ENCODE peak calls at places on chromosome 3, in ten cellular contexts. A is heart left ventricle; N is brain microvascular endothelial cell; M is A549; T is CD8-positive, alpha-beta T cell; Q is tibial artery; S is lower lobe of right lung; R is mesendoderm; I is GM23338; F is transverse colon. H is an unnamed sample.

GRCh38 chr3:98732239-98733054 is 30.7 kb upstream of the ST3GAL6 start:
- DNase-seq in M (peak), R (peak), S (peak), A (peak), N (peak), I (peak), Q (peak), T (no peak), F (peak), H (peak)

GRCh38 chr3:141370065-141370533 is 1.8 kb downstream of the ZBTB38 start:
- DNase-seq in R (peak), F (peak), T (peak), S (no peak), M (peak), Q (peak), I (peak), N (peak), A (no peak), H (peak)

GRCh38 chr3:50724831-50725230 is 50.1 kb downstream of the DOCK3 start:
- DNase-seq in R (no peak), Q (no peak), S (no peak), M (no peak), N (no peak), A (no peak), F (no peak), I (no peak), T (no peak), H (no peak)

GRCh38 chr3:8658326-8659212 is 14.0 kb upstream of the SSUH2 start:
- DNase-seq in S (peak), R (no peak), Q (peak), I (no peak), A (peak), M (peak), N (peak), T (no peak), F (peak), H (no peak)

GRCh38 chr3:179563298-179563934 is 690 bp downstream of the ACTL6A start:
- DNase-seq in A (peak), I (peak), F (peak), R (peak), Q (peak), N (peak), T (peak), M (peak), S (peak), H (peak)

GRCh38 chr3:177622520-177622919 is 425.2 kb upstream of the TBL1XR1 start:
- DNase-seq in Q (no peak), N (no peak), T (no peak), A (no peak), F (no peak), M (peak), I (peak), S (no peak), R (peak), H (no peak)

GRCh38 chr3:123025642-123026521 is 1.7 kb downstream of the SEMA5B start:
- DNase-seq in F (no peak), A (no peak), R (peak), Q (no peak), S (peak), T (no peak), M (no peak), N (no peak), I (peak), H (no peak)

GRCh38 chr3:127672429-127673190 is at the start of gene ABTB1:
- DNase-seq in R (peak), S (peak), I (peak), A (peak), F (peak), T (peak), M (peak), Q (peak), N (peak), H (peak)

GRCh38 chr3:196620228-196620627 is 19.3 kb upstream of the NRROS start:
- DNase-seq in Q (peak), I (no peak), F (peak), M (no peak), S (peak), A (no peak), T (no peak), N (peak), R (no peak), H (no peak)

GRCh38 chr3:136728434-136728833 is 23.7 kb downstream of the STAG1 start:
- DNase-seq in R (no peak), I (no peak), N (no peak), Q (no peak), M (no peak), A (no peak), F (no peak), T (no peak), S (no peak), H (peak)
- H3K4me3 ChIP-seq in R (no peak), I (no peak), N (no peak), Q (no peak), M (no peak), A (no peak), F (no peak), T (no peak), S (no peak), H (peak)

GRCh38 chr3:11137627-11137959 is 16.7 kb upstream of the HRH1 start:
- DNase-seq in I (no peak), A (no peak), R (no peak), Q (no peak), N (no peak), F (no peak), S (no peak), M (no peak), T (no peak), H (no peak)

GRCh38 chr3:11140054-11140712 is 14.1 kb upstream of the HRH1 start:
- DNase-seq in R (no peak), Q (peak), I (no peak), S (peak), A (no peak), M (peak), F (peak), N (no peak), T (no peak), H (no peak)

GRCh38 chr3:11143476-11143875 is 10.8 kb upstream of the HRH1 start:
- DNase-seq in N (no peak), M (no peak), I (no peak), R (no peak), A (no peak), Q (no peak), S (no peak), F (no peak), T (no peak), H (no peak)

GRCh38 chr3:11138371-11138770 is 15.9 kb upstream of the HRH1 start:
- DNase-seq in N (no peak), S (no peak), A (no peak), Q (no peak), M (no peak), I (no peak), R (no peak), F (no peak), T (no peak), H (no peak)

GRCh38 chr3:11140713-11141104 is 13.6 kb upstream of the HRH1 start:
- DNase-seq in A (no peak), T (no peak), S (no peak), N (no peak), M (no peak), Q (no peak), R (no peak), I (no peak), F (no peak), H (no peak)
- H3K4me3 ChIP-seq in A (no peak), T (no peak), S (no peak), N (no peak), M (no peak), Q (no peak), R (no peak), I (no peak), F (no peak), H (no peak)

GRCh38 chr3:129793356-129793755 is 100.2 kb downstream of the TMCC1 start:
- DNase-seq in M (peak), S (no peak), T (no peak), R (no peak), F (no peak), Q (no peak), N (no peak), I (no peak), A (no peak), H (no peak)

GRCh38 chr3:129794319-129795201 is 99.0 kb downstream of the TMCC1 start:
- DNase-seq in R (peak), N (no peak), A (peak), S (peak), I (peak), M (peak), Q (no peak), F (peak), T (no peak), H (no peak)

GRCh38 chr3:129795596-129795995 is 97.9 kb downstream of the TMCC1 start:
- DNase-seq in T (no peak), S (no peak), Q (no peak), R (peak), F (no peak), N (peak), M (peak), A (no peak), I (peak), H (no peak)

GRCh38 chr3:129796146-129796545 is 97.4 kb downstream of the TMCC1 start:
- DNase-seq in S (no peak), N (no peak), F (no peak), M (no peak), Q (no peak), R (no peak), T (no peak), A (no peak), I (no peak), H (no peak)

DNA sequence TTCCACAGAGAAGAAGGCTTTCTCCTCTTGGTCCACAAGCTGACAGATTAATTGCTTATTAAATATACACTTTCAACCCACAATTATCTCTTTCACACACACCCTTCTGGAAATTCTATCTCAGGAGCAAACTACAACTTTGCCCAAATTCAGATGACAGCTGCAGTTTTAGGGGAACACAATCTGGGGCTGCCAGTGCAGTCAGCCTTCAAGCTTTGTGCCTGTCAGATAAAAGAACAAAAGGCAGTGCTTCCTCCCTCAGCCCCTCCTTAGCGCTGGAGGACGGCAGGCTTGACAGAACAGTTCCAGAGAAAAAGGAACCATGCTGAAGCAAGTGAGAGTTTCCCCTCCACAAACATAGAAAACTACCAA is 99.6 kb downstream of the TMCC1 start:
- DNase-seq in S (no peak), A (no peak), R (peak), T (no peak), F (no peak), I (peak), N (no peak), Q (peak), M (no peak), H (no peak)
- H3K4me3 ChIP-seq in S (peak), A (no peak), R (no peak), T (no peak), F (no peak), I (peak), N (no peak), Q (no peak), M (peak), H (no peak)

GRCh38 chr3:39263576-39263975 is 16.3 kb downstream of the CX3CR1 start:
- DNase-seq in F (no peak), M (no peak), T (no peak), I (no peak), S (no peak), Q (no peak), R (no peak), A (no peak), N (no peak), H (no peak)
- H3K4me3 ChIP-seq in F (no peak), M (no peak), T (no peak), I (no peak), S (no peak), Q (no peak), R (no peak), A (no peak), N (no peak), H (no peak)

GRCh38 chr3:193964517-193964880 is 171.4 kb upstream of the HES1 start:
- DNase-seq in F (no peak), R (no peak), Q (no peak), I (no peak), A (no peak), M (no peak), N (no peak), S (no peak), T (no peak), H (no peak)
- H3K4me3 ChIP-seq in F (no peak), R (no peak), Q (no peak), I (no peak), A (no peak), M (no peak), N (no peak), S (no peak), T (no peak), H (no peak)

GRCh38 chr3:150094150-150094932 is 123.6 kb upstream of the PFN2 start:
- DNase-seq in Q (no peak), R (peak), F (no peak), A (no peak), S (no peak), M (no peak), N (peak), I (peak), T (no peak), H (peak)

GRCh38 chr3:150101016-150101415 is 130.3 kb upstream of the PFN2 start:
- DNase-seq in I (no peak), F (no peak), R (no peak), A (no peak), Q (no peak), N (no peak), M (no peak), S (no peak), T (no peak), H (no peak)

GRCh38 chr3:150096700-150097587 is 126.2 kb upstream of the PFN2 start:
- DNase-seq in M (no peak), F (no peak), I (no peak), R (peak), S (no peak), T (no peak), Q (no peak), N (no peak), A (no peak), H (no peak)

GRCh38 chr3:150098621-150099020 is 127.9 kb upstream of the PFN2 start:
- DNase-seq in S (no peak), Q (no peak), R (no peak), T (no peak), I (no peak), N (no peak), M (no peak), A (no peak), F (no peak), H (no peak)

GRCh38 chr3:150097588-150097890 is 126.8 kb upstream of the PFN2 start:
- DNase-seq in N (peak), A (no peak), Q (no peak), R (no peak), S (no peak), F (no peak), T (no peak), M (no peak), I (no peak), H (peak)
- H3K4me3 ChIP-seq in N (no peak), A (no peak), Q (no peak), R (no peak), S (no peak), F (no peak), T (no peak), M (no peak), I (no peak), H (no peak)

GRCh38 chr3:22361465-22361864 is 610.5 kb upstream of the ZNF385D start:
- DNase-seq in Q (no peak), M (no peak), T (no peak), R (no peak), S (no peak), N (no peak), A (no peak), F (no peak), I (no peak), H (no peak)
- H3K4me3 ChIP-seq in Q (no peak), M (no peak), T (no peak), R (no peak), S (no peak), N (no peak), A (no peak), F (no peak), I (no peak), H (no peak)

GRCh38 chr3:187000711-187001151 is 70.4 kb downstream of the ST6GAL1 start:
- DNase-seq in Q (no peak), N (no peak), R (no peak), F (peak), I (no peak), S (no peak), M (no peak), T (no peak), A (no peak), H (no peak)
- H3K4me3 ChIP-seq in Q (no peak), N (no peak), R (no peak), F (no peak), I (no peak), S (no peak), M (no peak), T (no peak), A (no peak), H (no peak)

GRCh38 chr3:150023239-150023636 is 52.5 kb upstream of the PFN2 start:
- DNase-seq in M (no peak), F (no peak), Q (no peak), R (no peak), A (no peak), N (no peak), S (no peak), I (no peak), T (no peak), H (no peak)
- H3K4me3 ChIP-seq in M (no peak), F (no peak), Q (no peak), R (no peak), A (no peak), N (no peak), S (no peak), I (no peak), T (no peak), H (no peak)

DNA sequence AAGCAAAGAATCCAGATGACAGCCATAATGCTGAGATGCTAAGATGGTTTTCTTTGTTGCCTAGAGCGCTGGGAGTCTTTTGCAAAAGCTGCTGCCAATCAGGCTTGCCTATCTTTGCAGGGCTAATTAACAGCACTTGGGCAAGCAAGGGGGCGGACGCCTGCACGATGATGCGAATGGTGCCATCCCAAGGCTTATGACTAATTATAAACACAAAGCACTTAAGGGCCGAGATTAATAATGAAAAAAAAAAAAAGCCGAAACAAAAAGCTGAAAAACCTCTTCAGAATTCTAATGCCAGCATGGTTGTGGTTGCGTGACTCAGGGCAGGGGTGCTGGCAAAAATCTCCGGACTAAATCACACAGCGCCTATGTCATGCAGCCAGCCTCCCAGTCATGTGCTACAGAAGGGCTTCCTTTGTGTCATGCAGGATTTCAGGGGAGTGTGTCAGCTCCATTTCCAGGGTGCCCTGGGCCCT is 184.9 kb upstream of the ANKRD28 start:
- DNase-seq in S (no peak), M (no peak), T (no peak), Q (no peak), N (peak), I (no peak), R (no peak), A (no peak), F (no peak), H (peak)
- H3K4me3 ChIP-seq in S (no peak), M (no peak), T (no peak), Q (no peak), N (peak), I (no peak), R (no peak), A (no peak), F (no peak), H (no peak)